ENCODE peak calls at places on chromosome 12, in eight cellular contexts. V is activated naive CD4-positive, alpha-beta T cell treated with anti-CD3 and anti-CD28 coated beads, Interleukin-2, amount 50 U/mL, for 72 hours; O is kidney tubule cell; G is iPS DF 19.7; E is NCI-H1105; C is activated CD4-positive, alpha-beta T cell treated with anti-CD3 and anti-CD28 coated beads for 48 hours; J is kidney glomerular epithelial cell; N is stromal cell of bone marrow. S is an unnamed sample.

GRCh38 chr12:3088251-3088650 is 11.1 kb downstream of the TSPAN9 start:
- DNase-seq in N (no peak), G (no peak), C (no peak), O (no peak), V (no peak), E (no peak), J (no peak), S (no peak)

GRCh38 chr12:111257435-111257902 is 111.4 kb downstream of the PHETA1 start:
- DNase-seq in G (no peak), E (no peak), N (no peak), O (no peak), J (no peak), V (no peak), C (no peak), S (no peak)

GRCh38 chr12:44812062-44812461 is 64.1 kb downstream of the NELL2 start:
- DNase-seq in N (no peak), J (no peak), V (no peak), G (peak; percentile 15), O (no peak), C (peak; percentile 31), E (no peak), S (no peak)

GRCh38 chr12:70365398-70365647 is 767 bp upstream of the KCNMB4 start:
- DNase-seq in V (no peak), N (no peak), E (no peak), G (no peak), O (no peak), J (no peak), C (no peak), S (no peak)

GRCh38 chr12:11949738-11950403 is 120.9 kb upstream of the BCL2L14 start:
- DNase-seq in N (no peak), C (no peak), G (no peak), O (no peak), J (no peak), E (peak; percentile 94), V (no peak), S (no peak)

GRCh38 chr12:65854629-65855028 is 30.3 kb downstream of the HMGA2 start:
- DNase-seq in C (no peak), J (no peak), V (no peak), G (no peak), N (no peak), O (peak; percentile 24), E (no peak), S (no peak)

GRCh38 chr12:11731455-11731854 is 82.0 kb downstream of the ETV6 start:
- DNase-seq in V (no peak), E (no peak), N (no peak), C (no peak), G (no peak), O (peak; percentile 64), J (peak; percentile 44), S (no peak)

GRCh38 chr12:65520658-65521057 is 242.2 kb downstream of the MSRB3 start:
- DNase-seq in E (no peak), N (no peak), J (no peak), G (no peak), O (no peak), C (no peak), V (no peak), S (no peak)

S was measured in stimulated activated CD4-positive, alpha-beta T cell treated with anti-CD3 and anti-CD28 coated beads, Interleukin-4, amount 100 ng/mL, for 1 hour.